ENCODE peak calls at places on chromosomes 16 and 17, in ten cellular contexts. B is RWPE1; I is stimulated activated CD8-positive, alpha-beta memory T cell treated with anti-CD3 and anti-CD28 coated beads, Interleukin-15, amount 100 ng/mL, for 1 hour; D is COR-L47; H is stomach; M is NCI-H446; A is HS-5; O is cerebellum; Y is foreskin fibroblast; R is central memory CD8-positive, alpha-beta T cell. E is an unnamed sample.

GRCh38 chr17:31534223-31534888 is 142.9 kb downstream of the RAB11FIP4 start:
- DNase-seq in B (no peak), I (no peak), D (no peak), H (no peak), M (no peak), A (no peak), O (no peak), Y (no peak), R (no peak), E (no peak)

GRCh38 chr17:12734852-12735430 is 54.4 kb upstream of the ARHGAP44 start:
- DNase-seq in B (no peak), I (no peak), D (no peak), H (no peak), M (no peak), A (no peak), O (no peak), Y (no peak), R (no peak), E (no peak)

GRCh38 chr16:69340095-69340644 is 598 bp downstream of the NIP7 start:
- DNase-seq in B (no peak), I (no peak), D (no peak), H (no peak), M (no peak), A (no peak), O (no peak), Y (no peak), R (no peak), E (no peak)

GRCh38 chr17:78197147-78197830 is 10.1 kb downstream of the AFMID start:
- DNase-seq in B (no peak), I (no peak), D (no peak), H (no peak), M (no peak), A (no peak), O (peak), Y (no peak), R (no peak), E (no peak)

GRCh38 chr16:21626659-21627277 is 25.6 kb downstream of the IGSF6 start:
- DNase-seq in B (peak), I (no peak), D (no peak), H (no peak), M (no peak), A (peak), O (no peak), Y (peak), R (no peak), E (peak)

GRCh38 chr17:62064029-62064790 is 868 bp downstream of the MED13 start:
- DNase-seq in B (peak), I (no peak), D (no peak), H (no peak), M (no peak), A (no peak), O (no peak), Y (no peak), R (no peak), E (peak)

GRCh38 chr16:78584213-78584860 is 484.9 kb downstream of the WWOX start:
- DNase-seq in B (no peak), I (no peak), D (no peak), H (no peak), M (no peak), A (no peak), O (no peak), Y (no peak), R (no peak), E (no peak)

GRCh38 chr17:17063546-17064122 is 21.4 kb downstream of the MPRIP start:
- DNase-seq in B (no peak), I (no peak), D (peak), H (peak), M (no peak), A (no peak), O (no peak), Y (no peak), R (no peak), E (peak)

GRCh38 chr16:69620564-69620963 is 54.8 kb downstream of the NFAT5 start:
- DNase-seq in B (no peak), I (no peak), D (no peak), H (no peak), M (no peak), A (no peak), O (no peak), Y (no peak), R (no peak), E (no peak)